ENCODE peak calls at places on chromosome 21, in nine cellular contexts. One of them, this sample, is unnamed.

GRCh38 chr21:17491716-17492414 is 21.0 kb upstream of the CXADR start:
- DNase-seq in fibroblast of lung: peak
- DNase-seq in heart left ventricle: no peak
- DNase-seq in endothelial cell: no peak
- DNase-seq in HFF-Myc: peak
- DNase-seq in HL-60: peak
- DNase-seq in foreskin fibroblast: peak
- DNase-seq in osteoblast: no peak
- DNase-seq in endothelial cell of umbilical vein: peak
- DNase-seq in this sample: peak

GRCh38 chr21:44285547-44285992 is at the start of gene AIRE:
- DNase-seq in fibroblast of lung: no peak
- DNase-seq in heart left ventricle: no peak
- DNase-seq in endothelial cell: no peak
- DNase-seq in HFF-Myc: no peak
- DNase-seq in HL-60: no peak
- DNase-seq in foreskin fibroblast: peak
- DNase-seq in osteoblast: peak
- DNase-seq in endothelial cell of umbilical vein: no peak
- DNase-seq in this sample: peak

GRCh38 chr21:9837946-9838801 is 683.2 kb upstream of the TPTE start:
- DNase-seq in fibroblast of lung: no peak
- DNase-seq in heart left ventricle: no peak
- DNase-seq in endothelial cell: no peak
- DNase-seq in HFF-Myc: no peak
- DNase-seq in HL-60: no peak
- DNase-seq in foreskin fibroblast: no peak
- DNase-seq in osteoblast: peak
- DNase-seq in endothelial cell of umbilical vein: no peak
- DNase-seq in this sample: no peak

GRCh38 chr21:25324666-25325065 is 282.6 kb downstream of the MRPL39 start:
- DNase-seq in fibroblast of lung: no peak
- DNase-seq in heart left ventricle: no peak
- DNase-seq in endothelial cell: no peak
- DNase-seq in HFF-Myc: no peak
- DNase-seq in HL-60: no peak
- DNase-seq in foreskin fibroblast: no peak
- DNase-seq in osteoblast: no peak
- DNase-seq in endothelial cell of umbilical vein: no peak
- DNase-seq in this sample: no peak

GRCh38 chr21:38837806-38838461 is 32.2 kb downstream of the ETS2 start:
- DNase-seq in fibroblast of lung: no peak
- DNase-seq in heart left ventricle: no peak
- DNase-seq in endothelial cell: no peak
- DNase-seq in HFF-Myc: no peak
- DNase-seq in HL-60: no peak
- DNase-seq in foreskin fibroblast: no peak
- DNase-seq in osteoblast: no peak
- DNase-seq in endothelial cell of umbilical vein: no peak
- DNase-seq in this sample: no peak

GRCh38 chr21:37555672-37556261 is 189.2 kb downstream of the DYRK1A start:
- DNase-seq in fibroblast of lung: no peak
- DNase-seq in heart left ventricle: peak
- DNase-seq in endothelial cell: no peak
- DNase-seq in HFF-Myc: no peak
- DNase-seq in HL-60: no peak
- DNase-seq in foreskin fibroblast: no peak
- DNase-seq in osteoblast: no peak
- DNase-seq in endothelial cell of umbilical vein: no peak
- DNase-seq in this sample: no peak

GRCh38 chr21:41901099-41901498 is 22.0 kb upstream of the PRDM15 start:
- DNase-seq in fibroblast of lung: peak
- DNase-seq in heart left ventricle: no peak
- DNase-seq in endothelial cell: no peak
- DNase-seq in HFF-Myc: no peak
- DNase-seq in HL-60: no peak
- DNase-seq in foreskin fibroblast: no peak
- DNase-seq in osteoblast: no peak
- DNase-seq in endothelial cell of umbilical vein: no peak
- DNase-seq in this sample: no peak

GRCh38 chr21:37220433-37220980 is 46.6 kb downstream of the VPS26C start:
- DNase-seq in fibroblast of lung: peak
- DNase-seq in heart left ventricle: no peak
- DNase-seq in endothelial cell: peak
- DNase-seq in HFF-Myc: no peak
- DNase-seq in HL-60: no peak
- DNase-seq in foreskin fibroblast: peak
- DNase-seq in osteoblast: peak
- DNase-seq in endothelial cell of umbilical vein: peak
- DNase-seq in this sample: peak

GRCh38 chr21:44093761-44094160 is 13.4 kb upstream of the PWP2 start:
- DNase-seq in fibroblast of lung: no peak
- DNase-seq in heart left ventricle: no peak
- DNase-seq in endothelial cell: no peak
- DNase-seq in HFF-Myc: no peak
- DNase-seq in HL-60: peak
- DNase-seq in foreskin fibroblast: no peak
- DNase-seq in osteoblast: peak
- DNase-seq in endothelial cell of umbilical vein: no peak
- DNase-seq in this sample: no peak

GRCh38 chr21:37451446-37451845 is 84.9 kb downstream of the DYRK1A start:
- DNase-seq in fibroblast of lung: no peak
- DNase-seq in heart left ventricle: no peak
- DNase-seq in endothelial cell: no peak
- DNase-seq in HFF-Myc: no peak
- DNase-seq in HL-60: no peak
- DNase-seq in foreskin fibroblast: no peak
- DNase-seq in osteoblast: no peak
- DNase-seq in endothelial cell of umbilical vein: no peak
- DNase-seq in this sample: no peak

GRCh38 chr21:42906222-42906621 is 13.1 kb downstream of the NDUFV3 start:
- DNase-seq in fibroblast of lung: no peak
- DNase-seq in heart left ventricle: no peak
- DNase-seq in endothelial cell: no peak
- DNase-seq in HFF-Myc: no peak
- DNase-seq in HL-60: no peak
- DNase-seq in foreskin fibroblast: no peak
- DNase-seq in osteoblast: no peak
- DNase-seq in endothelial cell of umbilical vein: no peak
- DNase-seq in this sample: no peak
- TF ChIP-seq CTCF in fibroblast of lung: no peak
- TF ChIP-seq CTCF in heart left ventricle: no peak
- TF ChIP-seq CTCF in endothelial cell: no peak
- TF ChIP-seq CTCF in HFF-Myc: no peak
- TF ChIP-seq CTCF in HL-60: no peak
- TF ChIP-seq CTCF in foreskin fibroblast: no peak
- TF ChIP-seq CTCF in osteoblast: no peak
- TF ChIP-seq CTCF in endothelial cell of umbilical vein: no peak
- TF ChIP-seq CTCF in this sample: no peak

GRCh38 chr21:45408271-45408791 is 3.4 kb downstream of the COL18A1 start:
- DNase-seq in fibroblast of lung: no peak
- DNase-seq in heart left ventricle: peak
- DNase-seq in endothelial cell: no peak
- DNase-seq in HFF-Myc: no peak
- DNase-seq in HL-60: no peak
- DNase-seq in foreskin fibroblast: no peak
- DNase-seq in osteoblast: no peak
- DNase-seq in endothelial cell of umbilical vein: no peak
- DNase-seq in this sample: no peak

GRCh38 chr21:45407629-45408247 is 2.8 kb downstream of the COL18A1 start:
- DNase-seq in fibroblast of lung: no peak
- DNase-seq in heart left ventricle: peak
- DNase-seq in endothelial cell: no peak
- DNase-seq in HFF-Myc: no peak
- DNase-seq in HL-60: no peak
- DNase-seq in foreskin fibroblast: no peak
- DNase-seq in osteoblast: no peak
- DNase-seq in endothelial cell of umbilical vein: no peak
- DNase-seq in this sample: no peak

GRCh38 chr21:45405271-45405818 is 380 bp downstream of the COL18A1 start:
- DNase-seq in fibroblast of lung: no peak
- DNase-seq in heart left ventricle: peak
- DNase-seq in endothelial cell: peak
- DNase-seq in HFF-Myc: no peak
- DNase-seq in HL-60: no peak
- DNase-seq in foreskin fibroblast: peak
- DNase-seq in osteoblast: peak
- DNase-seq in endothelial cell of umbilical vein: peak
- DNase-seq in this sample: no peak

GRCh38 chr21:45405819-45406762 is 1.1 kb downstream of the COL18A1 start:
- DNase-seq in fibroblast of lung: peak
- DNase-seq in heart left ventricle: peak
- DNase-seq in endothelial cell: peak
- DNase-seq in HFF-Myc: no peak
- DNase-seq in HL-60: no peak
- DNase-seq in foreskin fibroblast: peak
- DNase-seq in osteoblast: peak
- DNase-seq in endothelial cell of umbilical vein: peak
- DNase-seq in this sample: no peak

DNA sequence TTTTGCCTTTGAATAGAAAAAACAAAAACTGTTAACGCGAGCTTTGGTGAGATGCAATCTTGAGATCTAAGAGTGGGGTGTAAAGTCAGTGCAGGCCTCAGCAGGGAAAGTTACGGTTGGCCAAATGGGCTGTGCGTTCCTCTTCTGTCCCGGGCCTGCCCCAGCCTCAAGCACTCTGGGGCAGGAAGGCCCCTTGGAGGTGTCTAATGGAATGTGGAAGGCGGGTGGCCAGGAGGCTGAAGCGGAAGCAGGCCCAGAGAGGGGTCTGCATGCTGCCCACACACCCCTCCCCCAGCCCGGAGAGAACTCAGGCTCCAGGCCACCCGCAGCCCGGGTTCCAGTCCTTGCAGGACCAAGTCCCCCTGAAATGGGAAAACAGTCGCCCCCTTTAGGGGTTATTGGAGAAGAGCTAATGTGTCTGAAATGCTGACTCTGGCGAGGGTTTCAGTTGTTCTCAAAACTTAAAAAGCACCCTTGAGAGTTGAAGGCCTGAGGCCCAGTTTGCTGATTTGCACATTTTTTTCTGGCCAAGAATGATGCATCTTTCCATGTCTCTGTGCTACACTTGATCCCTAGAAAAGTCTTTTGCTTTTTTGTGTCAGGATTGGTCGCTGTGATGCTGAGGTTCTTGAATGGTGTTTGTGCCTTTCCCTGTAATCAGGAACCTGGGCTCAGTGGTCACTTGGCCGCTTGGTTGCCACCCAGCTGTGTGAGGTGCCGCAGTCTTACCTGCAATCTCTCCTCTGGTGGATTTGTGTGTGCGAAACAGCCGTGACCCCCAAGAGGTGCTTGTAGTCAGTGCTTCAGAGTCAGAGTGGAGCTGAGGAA is 2.0 kb downstream of the COL18A1 start:
- DNase-seq in fibroblast of lung: no peak
- DNase-seq in heart left ventricle: peak
- DNase-seq in endothelial cell: peak
- DNase-seq in HFF-Myc: no peak
- DNase-seq in HL-60: no peak
- DNase-seq in foreskin fibroblast: no peak
- DNase-seq in osteoblast: peak
- DNase-seq in endothelial cell of umbilical vein: peak
- DNase-seq in this sample: no peak
- TF ChIP-seq CTCF in fibroblast of lung: no peak
- TF ChIP-seq CTCF in heart left ventricle: peak
- TF ChIP-seq CTCF in endothelial cell: no peak
- TF ChIP-seq CTCF in HFF-Myc: peak
- TF ChIP-seq CTCF in HL-60: no peak
- TF ChIP-seq CTCF in foreskin fibroblast: no peak
- TF ChIP-seq CTCF in osteoblast: no peak
- TF ChIP-seq CTCF in endothelial cell of umbilical vein: peak
- TF ChIP-seq CTCF in this sample: no peak

DNA sequence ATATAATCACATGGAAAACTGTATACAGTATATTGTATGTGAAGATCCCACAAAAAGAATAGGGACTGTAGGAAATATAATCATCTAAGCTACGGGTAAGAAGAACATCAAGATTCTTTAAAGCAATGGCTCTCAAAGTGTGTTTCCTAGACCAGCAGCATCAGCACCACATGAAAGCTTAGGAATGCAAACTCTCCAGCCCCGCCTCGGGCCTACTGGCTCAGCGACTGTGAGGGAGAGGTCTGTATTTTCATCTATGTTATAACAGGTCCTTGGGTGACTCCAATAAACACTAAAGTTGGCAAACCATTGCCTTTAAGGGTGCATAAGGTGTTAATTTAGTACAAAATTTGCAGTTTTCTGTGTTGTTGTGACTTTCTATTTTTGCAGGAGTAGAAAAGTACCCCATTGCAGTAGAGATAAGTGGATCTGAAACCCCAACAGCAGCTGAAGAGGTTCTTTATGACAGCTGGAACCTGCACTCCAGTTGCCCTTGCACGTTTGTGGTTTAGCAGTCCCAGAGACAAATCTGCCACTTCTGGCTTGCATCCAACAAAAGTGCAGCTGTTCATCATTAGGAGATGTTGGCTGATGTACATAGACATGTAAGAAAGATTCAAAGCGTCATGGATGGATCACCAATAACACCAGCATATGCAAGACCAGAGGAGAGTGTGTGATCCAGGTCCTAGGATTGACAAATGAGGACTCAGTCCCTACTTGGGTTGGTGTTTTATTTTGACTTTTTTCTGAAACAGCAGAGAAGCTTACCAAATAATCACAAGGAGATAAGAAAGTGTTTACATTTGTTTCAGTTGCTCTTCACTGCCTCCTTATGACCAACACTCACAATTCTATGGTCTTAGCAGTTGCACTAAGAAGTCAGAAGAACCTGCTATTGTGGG is 15.9 kb upstream of the IFNAR1 start:
- DNase-seq in fibroblast of lung: peak
- DNase-seq in heart left ventricle: no peak
- DNase-seq in endothelial cell: no peak
- DNase-seq in HFF-Myc: peak
- DNase-seq in HL-60: peak
- DNase-seq in foreskin fibroblast: peak
- DNase-seq in osteoblast: no peak
- DNase-seq in endothelial cell of umbilical vein: no peak
- DNase-seq in this sample: no peak
- TF ChIP-seq CTCF in fibroblast of lung: peak
- TF ChIP-seq CTCF in heart left ventricle: no peak
- TF ChIP-seq CTCF in endothelial cell: no peak
- TF ChIP-seq CTCF in HFF-Myc: no peak
- TF ChIP-seq CTCF in HL-60: no peak
- TF ChIP-seq CTCF in foreskin fibroblast: no peak
- TF ChIP-seq CTCF in osteoblast: no peak
- TF ChIP-seq CTCF in endothelial cell of umbilical vein: no peak
- TF ChIP-seq CTCF in this sample: peak

GRCh38 chr21:29196021-29196663 is 65.7 kb downstream of the MAP3K7CL start:
- DNase-seq in fibroblast of lung: peak
- DNase-seq in heart left ventricle: no peak
- DNase-seq in endothelial cell: no peak
- DNase-seq in HFF-Myc: no peak
- DNase-seq in HL-60: peak
- DNase-seq in foreskin fibroblast: peak
- DNase-seq in osteoblast: peak
- DNase-seq in endothelial cell of umbilical vein: peak
- DNase-seq in this sample: peak
- TF ChIP-seq CTCF in fibroblast of lung: peak
- TF ChIP-seq CTCF in heart left ventricle: peak
- TF ChIP-seq CTCF in endothelial cell: no peak
- TF ChIP-seq CTCF in HFF-Myc: peak
- TF ChIP-seq CTCF in HL-60: peak
- TF ChIP-seq CTCF in foreskin fibroblast: peak
- TF ChIP-seq CTCF in osteoblast: peak
- TF ChIP-seq CTCF in endothelial cell of umbilical vein: peak
- TF ChIP-seq CTCF in this sample: peak